ENCODE peak calls at places on chromosomes 3 and 15, in nine cellular contexts. One of them, this sample, is unnamed.

GRCh38 chr3:184781801-184782200 is 30.2 kb upstream of the VPS8 start:
- DNase-seq in hypothalamus: no peak
- DNase-seq in T-cell: no peak
- DNase-seq in upper lobe of right lung: no peak
- DNase-seq in midbrain: no peak
- DNase-seq in anterior cingulate cortex: no peak
- DNase-seq in mucosa of gallbladder: no peak
- DNase-seq in epithelial cell of prostate: no peak
- DNase-seq in pons: no peak
- DNase-seq in this sample: no peak

GRCh38 chr3:148975277-148975676 is 16.1 kb upstream of the GYG1 start:
- DNase-seq in hypothalamus: no peak
- DNase-seq in T-cell: no peak
- DNase-seq in upper lobe of right lung: no peak
- DNase-seq in midbrain: no peak
- DNase-seq in anterior cingulate cortex: no peak
- DNase-seq in mucosa of gallbladder: no peak
- DNase-seq in epithelial cell of prostate: no peak
- DNase-seq in pons: no peak
- DNase-seq in this sample: no peak

GRCh38 chr15:99987119-99987506 is 253.9 kb upstream of the LYSMD4 start:
- DNase-seq in hypothalamus: no peak
- DNase-seq in T-cell: no peak
- DNase-seq in upper lobe of right lung: peak
- DNase-seq in midbrain: no peak
- DNase-seq in anterior cingulate cortex: no peak
- DNase-seq in mucosa of gallbladder: no peak
- DNase-seq in epithelial cell of prostate: no peak
- DNase-seq in pons: no peak
- DNase-seq in this sample: no peak

GRCh38 chr15:75107905-75108838 is 84.8 kb downstream of the PPCDC start:
- DNase-seq in hypothalamus: no peak
- DNase-seq in T-cell: peak
- DNase-seq in upper lobe of right lung: no peak
- DNase-seq in midbrain: no peak
- DNase-seq in anterior cingulate cortex: no peak
- DNase-seq in mucosa of gallbladder: peak
- DNase-seq in epithelial cell of prostate: peak
- DNase-seq in pons: no peak
- DNase-seq in this sample: peak

GRCh38 chr3:43632986-43633385 is 11.2 kb upstream of the ANO10 start:
- DNase-seq in hypothalamus: no peak
- DNase-seq in T-cell: no peak
- DNase-seq in upper lobe of right lung: no peak
- DNase-seq in midbrain: no peak
- DNase-seq in anterior cingulate cortex: no peak
- DNase-seq in mucosa of gallbladder: no peak
- DNase-seq in epithelial cell of prostate: no peak
- DNase-seq in pons: no peak
- DNase-seq in this sample: no peak

GRCh38 chr15:75578948-75579908 is at the start of gene PTPN9:
- DNase-seq in hypothalamus: peak
- DNase-seq in T-cell: peak
- DNase-seq in upper lobe of right lung: peak
- DNase-seq in midbrain: peak
- DNase-seq in anterior cingulate cortex: peak
- DNase-seq in mucosa of gallbladder: peak
- DNase-seq in epithelial cell of prostate: no peak
- DNase-seq in pons: peak
- DNase-seq in this sample: no peak

GRCh38 chr3:156826896-156827882 is 1.0 kb downstream of the LEKR1 start:
- DNase-seq in hypothalamus: no peak
- DNase-seq in T-cell: peak
- DNase-seq in upper lobe of right lung: no peak
- DNase-seq in midbrain: peak
- DNase-seq in anterior cingulate cortex: no peak
- DNase-seq in mucosa of gallbladder: no peak
- DNase-seq in epithelial cell of prostate: no peak
- DNase-seq in pons: peak
- DNase-seq in this sample: no peak

GRCh38 chr3:132161608-132162007 is 126.8 kb upstream of the CPNE4 start:
- DNase-seq in hypothalamus: no peak
- DNase-seq in T-cell: no peak
- DNase-seq in upper lobe of right lung: no peak
- DNase-seq in midbrain: no peak
- DNase-seq in anterior cingulate cortex: no peak
- DNase-seq in mucosa of gallbladder: no peak
- DNase-seq in epithelial cell of prostate: no peak
- DNase-seq in pons: peak
- DNase-seq in this sample: no peak

GRCh38 chr3:108511055-108511454 is 659 bp upstream of the MYH15 start:
- DNase-seq in hypothalamus: no peak
- DNase-seq in T-cell: no peak
- DNase-seq in upper lobe of right lung: no peak
- DNase-seq in midbrain: no peak
- DNase-seq in anterior cingulate cortex: no peak
- DNase-seq in mucosa of gallbladder: no peak
- DNase-seq in epithelial cell of prostate: no peak
- DNase-seq in pons: no peak
- DNase-seq in this sample: no peak

GRCh38 chr3:127443581-127444375 is 146.8 kb downstream of the TPRA1 start:
- DNase-seq in hypothalamus: no peak
- DNase-seq in T-cell: no peak
- DNase-seq in upper lobe of right lung: peak
- DNase-seq in midbrain: no peak
- DNase-seq in anterior cingulate cortex: no peak
- DNase-seq in mucosa of gallbladder: no peak
- DNase-seq in epithelial cell of prostate: no peak
- DNase-seq in pons: no peak
- DNase-seq in this sample: no peak

GRCh38 chr15:75420698-75421097 is 30.8 kb downstream of the SIN3A start:
- DNase-seq in hypothalamus: no peak
- DNase-seq in T-cell: no peak
- DNase-seq in upper lobe of right lung: no peak
- DNase-seq in midbrain: no peak
- DNase-seq in anterior cingulate cortex: no peak
- DNase-seq in mucosa of gallbladder: no peak
- DNase-seq in epithelial cell of prostate: no peak
- DNase-seq in pons: no peak
- DNase-seq in this sample: no peak

GRCh38 chr3:131688370-131688769 is 185.6 kb upstream of the MRPL3 start:
- DNase-seq in hypothalamus: no peak
- DNase-seq in T-cell: no peak
- DNase-seq in upper lobe of right lung: no peak
- DNase-seq in midbrain: no peak
- DNase-seq in anterior cingulate cortex: no peak
- DNase-seq in mucosa of gallbladder: no peak
- DNase-seq in epithelial cell of prostate: peak
- DNase-seq in pons: no peak
- DNase-seq in this sample: no peak

GRCh38 chr3:179528786-179529185 is 33.9 kb upstream of the ACTL6A start:
- DNase-seq in hypothalamus: no peak
- DNase-seq in T-cell: no peak
- DNase-seq in upper lobe of right lung: no peak
- DNase-seq in midbrain: no peak
- DNase-seq in anterior cingulate cortex: no peak
- DNase-seq in mucosa of gallbladder: no peak
- DNase-seq in epithelial cell of prostate: peak
- DNase-seq in pons: no peak
- DNase-seq in this sample: no peak

GRCh38 chr3:115876860-115877646 is 253.7 kb downstream of the GAP43 start:
- DNase-seq in hypothalamus: no peak
- DNase-seq in T-cell: no peak
- DNase-seq in upper lobe of right lung: no peak
- DNase-seq in midbrain: peak
- DNase-seq in anterior cingulate cortex: no peak
- DNase-seq in mucosa of gallbladder: no peak
- DNase-seq in epithelial cell of prostate: no peak
- DNase-seq in pons: no peak
- DNase-seq in this sample: no peak

GRCh38 chr15:62769604-62770003 is 272.9 kb upstream of the TPM1 start:
- DNase-seq in hypothalamus: no peak
- DNase-seq in T-cell: no peak
- DNase-seq in upper lobe of right lung: no peak
- DNase-seq in midbrain: no peak
- DNase-seq in anterior cingulate cortex: no peak
- DNase-seq in mucosa of gallbladder: no peak
- DNase-seq in epithelial cell of prostate: peak
- DNase-seq in pons: no peak
- DNase-seq in this sample: no peak

GRCh38 chr3:184952671-184953070 is 140.7 kb downstream of the VPS8 start:
- DNase-seq in hypothalamus: no peak
- DNase-seq in T-cell: no peak
- DNase-seq in upper lobe of right lung: no peak
- DNase-seq in midbrain: no peak
- DNase-seq in anterior cingulate cortex: no peak
- DNase-seq in mucosa of gallbladder: no peak
- DNase-seq in epithelial cell of prostate: no peak
- DNase-seq in pons: no peak
- DNase-seq in this sample: no peak

GRCh38 chr15:33864360-33865075 is 103.8 kb upstream of the CHRM5 start:
- DNase-seq in hypothalamus: no peak
- DNase-seq in T-cell: no peak
- DNase-seq in upper lobe of right lung: no peak
- DNase-seq in midbrain: no peak
- DNase-seq in anterior cingulate cortex: no peak
- DNase-seq in mucosa of gallbladder: no peak
- DNase-seq in epithelial cell of prostate: no peak
- DNase-seq in pons: no peak
- DNase-seq in this sample: no peak

GRCh38 chr3:37979798-37980476 is 10.6 kb upstream of the VILL start:
- DNase-seq in hypothalamus: no peak
- DNase-seq in T-cell: no peak
- DNase-seq in upper lobe of right lung: no peak
- DNase-seq in midbrain: no peak
- DNase-seq in anterior cingulate cortex: no peak
- DNase-seq in mucosa of gallbladder: no peak
- DNase-seq in epithelial cell of prostate: no peak
- DNase-seq in pons: no peak
- DNase-seq in this sample: no peak